ENCODE peak calls at places on chromosome 12, in eight cellular contexts. E is left ventricle myocardium inferior, P is SK-N-SH, K is mammary epithelial cell, W is foreskin keratinocyte, V is thoracic aorta, M is coronary artery, R is HepG2. F is an unnamed sample.

GRCh38 chr12:122499991-122500684 is 594 bp downstream of the ZCCHC8 start:
- DNase-seq in E (peak), P (peak), K (peak), W (peak), V (peak), M (peak), R (peak), F (no peak)

GRCh38 chr12:83408168-83408567 is 721.5 kb downstream of the TMTC2 start:
- DNase-seq in E (no peak), P (no peak), K (no peak), W (no peak), V (no peak), M (no peak), R (no peak), F (no peak)

GRCh38 chr12:11782914-11783420 is 133.5 kb downstream of the ETV6 start:
- DNase-seq in E (no peak), P (no peak), K (no peak), W (no peak), V (no peak), M (no peak), R (no peak), F (no peak)

GRCh38 chr12:124917135-124917840 is 2.8 kb upstream of the UBC start:
- DNase-seq in E (peak), P (peak), K (peak), W (peak), V (peak), M (peak), R (peak), F (peak)

GRCh38 chr12:53004582-53004981 is 1.7 kb upstream of the EIF4B start:
- DNase-seq in E (no peak), P (no peak), K (no peak), W (peak), V (no peak), M (no peak), R (no peak), F (no peak)

GRCh38 chr12:93441111-93441616 is 583 bp downstream of the UBE2N start:
- DNase-seq in E (peak), P (peak), K (no peak), W (no peak), V (no peak), M (peak), R (no peak), F (no peak)

GRCh38 chr12:31118347-31118830 is 44.7 kb downstream of the DDX11 start:
- DNase-seq in E (no peak), P (peak), K (no peak), W (no peak), V (no peak), M (no peak), R (no peak), F (no peak)

GRCh38 chr12:109735825-109736551 is 22.4 kb downstream of the FAM222A start:
- DNase-seq in E (peak), P (peak), K (no peak), W (no peak), V (no peak), M (no peak), R (no peak), F (no peak)

GRCh38 chr12:123533672-123534643 is at the start of gene RILPL1:
- DNase-seq in E (peak), P (peak), K (peak), W (no peak), V (peak), M (no peak), R (peak), F (no peak)

GRCh38 chr12:127802271-127802670 is 464.7 kb upstream of the TMEM132C start:
- DNase-seq in E (no peak), P (no peak), K (no peak), W (no peak), V (no peak), M (no peak), R (no peak), F (no peak)

GRCh38 chr12:118060301-118061010 is 523 bp downstream of the WSB2 start:
- DNase-seq in E (peak), P (no peak), K (peak), W (no peak), V (no peak), M (peak), R (no peak), F (no peak)

GRCh38 chr12:72574138-72574537 is 302.0 kb downstream of the TRHDE start:
- DNase-seq in E (no peak), P (no peak), K (no peak), W (no peak), V (no peak), M (no peak), R (no peak), F (no peak)

GRCh38 chr12:110120878-110121277 is 3.3 kb upstream of the IFT81 start:
- DNase-seq in E (no peak), P (no peak), K (no peak), W (no peak), V (no peak), M (no peak), R (no peak), F (no peak)

GRCh38 chr12:54416908-54417603 is 2.0 kb downstream of the ITGA5 start:
- DNase-seq in E (no peak), P (no peak), K (no peak), W (no peak), V (no peak), M (no peak), R (no peak), F (no peak)

DNA sequence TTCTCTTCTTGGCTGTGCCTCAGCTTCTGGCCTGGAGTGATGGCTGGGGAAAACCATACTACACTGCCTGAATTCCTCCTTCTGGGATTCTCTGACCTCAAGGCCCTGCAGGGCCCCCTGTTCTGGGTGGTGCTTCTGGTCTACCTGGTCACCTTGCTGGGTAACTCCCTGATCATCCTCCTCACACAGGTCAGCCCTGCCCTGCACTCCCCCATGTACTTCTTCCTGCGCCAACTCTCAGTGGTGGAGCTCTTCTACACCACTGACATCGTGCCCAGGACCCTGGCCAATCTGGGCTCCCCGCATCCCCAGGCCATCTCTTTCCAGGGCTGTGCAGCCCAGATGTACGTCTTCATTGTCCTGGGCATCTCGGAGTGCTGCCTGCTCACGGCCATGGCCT is at the start of gene OR10P1:
- DNase-seq in E (no peak), P (no peak), K (no peak), W (no peak), V (no peak), M (no peak), R (no peak), F (no peak)
- H3K27ac ChIP-seq in E (peak), P (no peak), K (no peak), W (no peak), V (no peak), M (no peak), R (no peak), F (no peak)

GRCh38 chr12:120490833-120491512 is 4.9 kb upstream of the DYNLL1 start:
- DNase-seq in E (no peak), P (no peak), K (no peak), W (no peak), V (no peak), M (no peak), R (no peak), F (no peak)
- H3K27ac ChIP-seq in E (peak), P (no peak), K (no peak), W (no peak), V (peak), M (no peak), R (no peak), F (no peak)

GRCh38 chr12:120118710-120119097 is 2.2 kb upstream of the RAB35 start:
- DNase-seq in E (no peak), P (no peak), K (no peak), W (no peak), V (no peak), M (no peak), R (peak), F (no peak)

GRCh38 chr12:120117961-120118709 is 1.6 kb upstream of the RAB35 start:
- DNase-seq in E (no peak), P (no peak), K (peak), W (peak), V (no peak), M (no peak), R (peak), F (no peak)

GRCh38 chr12:120121766-120122293 is 5.3 kb upstream of the RAB35 start:
- DNase-seq in E (no peak), P (no peak), K (no peak), W (no peak), V (no peak), M (no peak), R (peak), F (no peak)

GRCh38 chr12:120119395-120119973 is 2.9 kb upstream of the RAB35 start:
- DNase-seq in E (no peak), P (no peak), K (peak), W (peak), V (no peak), M (no peak), R (peak), F (no peak)

DNA sequence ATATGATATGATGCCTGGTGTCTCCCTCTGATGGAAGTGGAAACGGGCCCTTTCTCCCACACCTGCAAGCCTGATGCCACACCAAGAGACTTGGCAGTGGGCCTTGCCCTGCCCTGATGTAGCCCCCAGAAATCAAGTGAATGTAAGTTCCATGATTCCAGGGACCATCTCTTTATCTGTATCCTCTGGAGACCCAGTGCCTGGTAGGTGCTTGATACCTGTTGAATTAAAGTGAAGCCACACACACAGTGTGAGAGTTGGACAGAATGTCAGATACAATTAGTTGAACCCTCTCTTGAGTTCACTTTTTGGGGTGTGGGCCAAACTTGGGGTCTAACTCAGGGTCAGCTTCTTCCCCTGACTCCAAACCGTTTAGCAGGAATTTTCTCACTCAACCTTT is 4.8 kb upstream of the RAB35 start:
- DNase-seq in E (no peak), P (no peak), K (no peak), W (no peak), V (no peak), M (no peak), R (no peak), F (no peak)
- H3K27ac ChIP-seq in E (no peak), P (no peak), K (no peak), W (no peak), V (no peak), M (no peak), R (peak), F (no peak)

GRCh38 chr12:6115389-6115788 is 9.1 kb downstream of the VWF start:
- DNase-seq in E (no peak), P (no peak), K (no peak), W (no peak), V (no peak), M (no peak), R (no peak), F (no peak)

GRCh38 chr12:6116481-6117021 is 7.9 kb downstream of the VWF start:
- DNase-seq in E (no peak), P (no peak), K (no peak), W (peak), V (no peak), M (no peak), R (peak), F (no peak)

GRCh38 chr12:6114476-6114870 is 10.0 kb downstream of the VWF start:
- DNase-seq in E (no peak), P (no peak), K (no peak), W (no peak), V (no peak), M (no peak), R (no peak), F (no peak)

GRCh38 chr12:6112004-6112403 is 12.5 kb downstream of the VWF start:
- DNase-seq in E (no peak), P (peak), K (no peak), W (no peak), V (no peak), M (no peak), R (no peak), F (no peak)

GRCh38 chr12:6113691-6114475 is 10.6 kb downstream of the VWF start:
- DNase-seq in E (no peak), P (no peak), K (no peak), W (no peak), V (no peak), M (no peak), R (no peak), F (no peak)
- H3K27ac ChIP-seq in E (peak), P (peak), K (no peak), W (no peak), V (no peak), M (peak), R (no peak), F (no peak)

DNA sequence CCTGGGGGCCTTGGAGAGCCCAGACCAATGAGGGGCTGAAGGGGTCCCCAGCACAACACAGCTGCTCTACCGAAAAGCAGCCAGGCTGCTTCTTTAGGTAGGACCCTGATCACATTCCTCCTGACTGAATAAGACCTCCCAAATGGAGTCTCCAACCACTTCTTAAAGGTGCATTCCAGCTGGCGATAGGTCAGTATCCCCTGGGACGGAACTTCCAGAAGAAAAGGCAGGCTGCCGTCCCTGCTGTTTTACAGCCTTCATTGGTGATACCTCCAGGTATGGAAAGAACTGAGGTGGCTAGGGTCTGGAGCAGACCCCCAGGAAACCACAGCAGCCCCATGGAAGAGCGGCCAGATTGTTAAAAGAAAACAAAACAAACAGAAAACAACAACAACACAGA is 340.6 kb downstream of the BTG1 start:
- DNase-seq in E (no peak), P (no peak), K (no peak), W (no peak), V (no peak), M (no peak), R (no peak), F (no peak)
- H3K27ac ChIP-seq in E (no peak), P (no peak), K (no peak), W (peak), V (no peak), M (no peak), R (no peak), F (no peak)

DNA sequence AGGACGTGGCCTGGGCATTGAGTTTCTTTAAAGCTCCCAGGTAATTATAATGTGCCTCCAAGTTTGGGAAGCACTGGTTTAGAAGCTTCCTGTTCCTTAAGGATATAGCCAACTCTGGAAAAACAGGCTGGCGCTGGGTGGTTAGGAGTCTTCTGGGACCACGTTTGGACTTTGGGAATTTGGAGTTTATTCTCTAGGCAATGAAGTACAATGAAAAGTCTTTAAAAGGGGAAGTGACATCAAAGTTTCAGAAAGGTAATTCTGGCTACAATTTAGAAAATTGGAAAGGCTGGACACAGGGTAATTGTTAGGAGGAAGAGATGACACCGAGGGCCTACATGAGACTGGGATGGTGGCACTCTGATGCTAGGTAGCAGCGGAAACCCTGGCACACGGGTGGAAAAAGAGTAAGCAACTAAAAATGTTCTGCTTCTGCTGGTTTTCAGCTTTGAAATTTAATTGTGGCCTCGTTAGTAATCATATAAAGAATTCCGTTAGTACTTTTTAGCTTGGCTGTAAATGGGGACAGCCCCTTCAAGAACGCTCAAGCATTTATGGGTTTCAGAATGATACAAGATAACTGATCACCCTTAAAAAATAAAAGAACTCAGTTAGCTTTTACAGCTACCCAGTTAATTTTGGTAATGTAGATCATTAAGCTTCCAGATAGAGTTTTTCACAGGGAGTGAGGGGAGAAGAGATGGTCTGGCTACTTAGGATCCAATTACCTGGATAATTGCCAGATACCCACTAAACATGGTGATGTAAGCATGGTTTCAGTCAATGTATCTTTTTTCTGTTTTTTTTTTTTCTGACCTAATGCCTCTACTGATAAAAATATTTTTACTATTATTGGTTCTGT is 12.8 kb upstream of the DCP1B start:
- DNase-seq in E (no peak), P (no peak), K (no peak), W (no peak), V (no peak), M (no peak), R (no peak), F (no peak)
- H3K27ac ChIP-seq in E (peak), P (no peak), K (no peak), W (no peak), V (no peak), M (no peak), R (no peak), F (no peak)

DNA sequence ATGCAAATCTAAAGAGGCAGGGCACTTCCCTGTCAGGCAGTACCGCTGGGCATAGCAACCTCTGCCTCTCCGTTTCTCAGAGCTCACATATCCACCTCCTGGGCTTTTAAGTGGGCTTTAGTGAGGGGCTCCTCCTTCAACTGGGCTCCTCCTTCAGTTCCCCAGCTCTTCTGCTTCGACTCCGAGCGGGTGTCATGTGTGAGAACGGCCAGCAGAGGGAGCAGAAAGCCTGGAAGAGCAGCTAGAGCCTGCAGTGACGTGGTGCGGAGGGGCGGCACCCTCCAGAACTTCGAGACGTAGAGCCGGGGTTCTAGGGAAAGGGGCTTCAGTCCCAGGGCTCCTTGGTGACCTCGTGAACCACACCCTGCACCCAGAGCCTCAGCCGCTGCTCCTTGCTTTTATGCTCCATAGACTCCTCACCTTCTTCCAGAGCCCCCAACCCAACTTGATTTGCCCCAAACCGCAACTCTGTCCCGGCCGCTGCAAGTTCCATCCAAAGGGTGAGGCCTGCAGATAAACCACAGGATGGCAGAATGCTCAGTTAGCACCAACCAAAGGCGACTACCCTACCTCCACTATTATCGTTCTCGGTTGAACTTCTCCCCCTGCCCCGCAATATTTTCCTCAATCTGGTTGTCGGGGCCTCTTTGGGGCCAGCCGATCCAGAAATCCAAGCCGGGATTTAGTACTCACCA is 383 bp upstream of the GLI1 start:
- DNase-seq in E (peak), P (peak), K (peak), W (peak), V (peak), M (peak), R (peak), F (peak)
- H3K27ac ChIP-seq in E (peak), P (peak), K (peak), W (peak), V (peak), M (peak), R (peak), F (peak)

GRCh38 chr12:3493225-3494049 is 2.4 kb downstream of the PRMT8 start:
- DNase-seq in E (peak), P (peak), K (no peak), W (no peak), V (no peak), M (no peak), R (no peak), F (no peak)
- H3K27ac ChIP-seq in E (peak), P (no peak), K (no peak), W (no peak), V (no peak), M (no peak), R (no peak), F (no peak)

DNA sequence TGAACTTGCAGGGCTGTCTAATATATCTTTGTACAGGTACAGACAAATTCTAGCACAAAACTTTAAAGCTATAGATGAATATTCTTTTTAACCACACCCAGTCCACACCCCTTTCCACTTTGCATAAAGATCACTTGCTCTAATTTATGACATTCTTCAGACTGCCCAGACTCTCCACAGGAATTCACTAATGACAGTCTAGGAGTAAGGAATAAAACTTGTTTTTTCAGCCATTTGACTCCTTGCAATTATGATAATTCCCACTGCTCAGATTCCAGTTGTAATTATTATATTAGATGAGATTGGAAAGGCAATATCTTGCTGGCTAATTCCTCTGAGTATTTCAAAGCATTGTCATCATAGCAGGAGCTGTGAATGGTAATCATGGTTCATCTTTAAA is 94.2 kb upstream of the RASSF8 start:
- DNase-seq in E (no peak), P (no peak), K (no peak), W (no peak), V (no peak), M (no peak), R (no peak), F (no peak)
- H3K27ac ChIP-seq in E (no peak), P (no peak), K (no peak), W (no peak), V (no peak), M (no peak), R (no peak), F (no peak)